ENCODE peak calls at places on chromosomes 1 and 21, in seven cellular contexts. One of them, this sample, is unnamed.

GRCh38 chr21:29135481-29135880 is 5.0 kb downstream of the MAP3K7CL start:
- DNase-seq in lower leg skin: no peak
- DNase-seq in progenitor cell of endocrine pancreas: no peak
- DNase-seq in body of pancreas: no peak
- DNase-seq in foreskin fibroblast: no peak
- DNase-seq in astrocyte of the spinal cord: no peak
- DNase-seq in nephron progenitor cell: no peak
- DNase-seq in this sample: no peak

GRCh38 chr1:29259802-29260441 is 23.6 kb downstream of the PTPRU start:
- DNase-seq in progenitor cell of endocrine pancreas: no peak
- DNase-seq in body of pancreas: peak
- DNase-seq in foreskin fibroblast: peak
- DNase-seq in astrocyte of the spinal cord: peak
- DNase-seq in nephron progenitor cell: peak
- DNase-seq in lower leg skin: no peak
- DNase-seq in this sample: peak

GRCh38 chr1:23793018-23793781 is 2.3 kb downstream of the LYPLA2 start:
- DNase-seq in body of pancreas: peak
- DNase-seq in astrocyte of the spinal cord: peak
- DNase-seq in nephron progenitor cell: peak
- DNase-seq in foreskin fibroblast: no peak
- DNase-seq in lower leg skin: no peak
- DNase-seq in progenitor cell of endocrine pancreas: no peak
- DNase-seq in this sample: no peak

GRCh38 chr1:100851726-100852125 is 42.9 kb downstream of the EXTL2 start:
- DNase-seq in nephron progenitor cell: no peak
- DNase-seq in foreskin fibroblast: no peak
- DNase-seq in body of pancreas: no peak
- DNase-seq in progenitor cell of endocrine pancreas: no peak
- DNase-seq in lower leg skin: no peak
- DNase-seq in astrocyte of the spinal cord: peak
- DNase-seq in this sample: no peak

GRCh38 chr1:70509996-70510876 is 99.2 kb downstream of the CTH start:
- DNase-seq in body of pancreas: peak
- DNase-seq in foreskin fibroblast: peak
- DNase-seq in lower leg skin: no peak
- DNase-seq in astrocyte of the spinal cord: peak
- DNase-seq in progenitor cell of endocrine pancreas: no peak
- DNase-seq in nephron progenitor cell: no peak
- DNase-seq in this sample: no peak

GRCh38 chr1:228095938-228096337 is 7.2 kb downstream of the C1orf35 start:
- DNase-seq in body of pancreas: no peak
- DNase-seq in foreskin fibroblast: no peak
- DNase-seq in lower leg skin: peak
- DNase-seq in progenitor cell of endocrine pancreas: no peak
- DNase-seq in astrocyte of the spinal cord: no peak
- DNase-seq in nephron progenitor cell: no peak
- DNase-seq in this sample: no peak

GRCh38 chr1:16342331-16343062 is 9.8 kb downstream of the FBXO42 start:
- DNase-seq in lower leg skin: peak
- DNase-seq in progenitor cell of endocrine pancreas: no peak
- DNase-seq in body of pancreas: no peak
- DNase-seq in foreskin fibroblast: no peak
- DNase-seq in nephron progenitor cell: no peak
- DNase-seq in astrocyte of the spinal cord: no peak
- DNase-seq in this sample: no peak

GRCh38 chr1:167431909-167432650 is 86.2 kb downstream of the CD247 start:
- DNase-seq in nephron progenitor cell: no peak
- DNase-seq in astrocyte of the spinal cord: no peak
- DNase-seq in foreskin fibroblast: no peak
- DNase-seq in progenitor cell of endocrine pancreas: no peak
- DNase-seq in body of pancreas: no peak
- DNase-seq in lower leg skin: peak
- DNase-seq in this sample: no peak

GRCh38 chr1:48687271-48688045 is 89.2 kb downstream of the BEND5 start:
- DNase-seq in foreskin fibroblast: no peak
- DNase-seq in body of pancreas: no peak
- DNase-seq in lower leg skin: peak
- DNase-seq in nephron progenitor cell: peak
- DNase-seq in astrocyte of the spinal cord: peak
- DNase-seq in progenitor cell of endocrine pancreas: no peak
- DNase-seq in this sample: no peak

GRCh38 chr21:37130971-37131370 is 57.9 kb downstream of the TTC3 start:
- DNase-seq in foreskin fibroblast: no peak
- DNase-seq in lower leg skin: no peak
- DNase-seq in astrocyte of the spinal cord: no peak
- DNase-seq in progenitor cell of endocrine pancreas: no peak
- DNase-seq in body of pancreas: no peak
- DNase-seq in nephron progenitor cell: no peak
- DNase-seq in this sample: no peak

GRCh38 chr1:230854423-230854822 is 13.9 kb downstream of the C1orf198 start:
- DNase-seq in nephron progenitor cell: no peak
- DNase-seq in body of pancreas: no peak
- DNase-seq in progenitor cell of endocrine pancreas: no peak
- DNase-seq in foreskin fibroblast: no peak
- DNase-seq in lower leg skin: no peak
- DNase-seq in astrocyte of the spinal cord: no peak
- DNase-seq in this sample: no peak

DNA sequence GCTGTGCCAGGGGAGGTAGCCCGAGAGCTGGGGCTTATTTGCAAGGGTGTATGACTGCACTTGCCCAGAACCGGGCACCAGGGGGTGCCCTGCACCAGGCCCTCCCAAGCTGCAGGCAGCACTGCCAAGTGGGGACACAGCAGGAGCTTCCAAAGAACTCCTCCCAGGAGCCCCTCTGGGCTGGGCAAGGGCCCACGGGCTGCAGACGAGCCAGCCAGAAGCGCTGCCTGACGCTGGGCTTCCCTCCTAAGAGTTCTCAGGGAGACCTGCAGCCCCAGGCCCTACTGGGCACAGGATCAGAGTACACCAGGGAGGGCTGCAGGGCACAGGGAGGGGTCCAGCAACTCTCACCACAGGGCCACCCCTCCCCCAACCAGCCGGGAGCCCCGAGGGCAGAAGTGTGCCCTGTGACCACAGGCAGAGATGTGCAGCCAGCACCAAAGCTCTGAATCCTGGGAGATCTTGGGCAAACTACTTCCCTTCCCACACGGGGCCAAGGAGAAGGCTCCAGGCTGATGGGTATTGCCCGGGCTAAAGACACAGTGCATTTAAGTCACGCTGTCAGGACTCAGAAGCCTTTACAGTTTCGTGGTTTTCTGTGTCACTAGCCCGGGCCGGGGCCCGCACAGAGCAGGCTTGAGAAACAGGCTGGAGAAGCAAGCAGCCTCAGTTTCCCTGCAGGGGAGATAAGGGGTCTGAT is 63.4 kb downstream of the KCNAB2 start:
- DNase-seq in nephron progenitor cell: peak
- DNase-seq in body of pancreas: no peak
- DNase-seq in lower leg skin: no peak
- DNase-seq in progenitor cell of endocrine pancreas: no peak
- DNase-seq in astrocyte of the spinal cord: peak
- DNase-seq in foreskin fibroblast: peak
- DNase-seq in this sample: peak
- TF ChIP-seq CTCF in nephron progenitor cell: no peak
- TF ChIP-seq CTCF in body of pancreas: no peak
- TF ChIP-seq CTCF in lower leg skin: no peak
- TF ChIP-seq CTCF in progenitor cell of endocrine pancreas: peak
- TF ChIP-seq CTCF in astrocyte of the spinal cord: peak
- TF ChIP-seq CTCF in foreskin fibroblast: peak
- TF ChIP-seq CTCF in this sample: no peak

DNA sequence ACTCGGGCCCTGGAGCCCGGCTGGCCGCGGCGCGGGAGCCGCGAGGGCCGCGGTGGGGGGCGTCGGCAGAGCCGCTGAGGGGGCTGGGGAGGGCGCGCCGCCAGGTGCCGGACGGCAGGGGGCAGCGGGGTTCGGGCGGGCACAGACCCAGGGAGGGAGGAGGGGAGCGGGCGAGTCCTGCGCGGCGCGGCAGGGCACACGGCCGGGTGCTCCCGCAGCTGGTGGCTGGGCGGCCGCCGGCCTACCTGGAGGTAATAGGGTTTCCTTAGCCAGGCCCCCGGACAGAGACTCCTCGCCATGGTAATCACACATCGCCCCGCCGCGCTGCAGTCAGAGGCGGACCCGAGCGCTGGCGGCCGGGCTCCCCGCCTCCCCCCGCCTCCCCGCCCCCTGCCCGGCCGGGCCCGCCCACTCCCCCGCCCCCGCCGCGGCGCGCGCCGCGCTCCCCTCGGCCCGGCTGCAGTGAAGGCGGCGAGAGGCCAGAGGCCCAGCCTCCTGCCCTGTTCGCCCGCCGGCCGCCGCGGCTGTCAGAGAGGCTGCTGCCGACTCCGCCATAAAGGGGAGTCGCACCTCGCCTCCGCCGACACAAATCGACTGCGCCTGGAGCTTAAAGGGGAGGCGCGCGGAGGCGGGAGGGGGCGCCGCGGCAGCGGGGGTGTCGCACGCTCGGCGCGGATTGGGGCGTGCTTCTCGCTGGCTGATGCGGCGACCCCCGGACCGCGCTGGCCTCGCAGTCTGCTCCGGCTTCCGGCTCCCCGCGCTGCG is at the start of gene DIPK1A:
- DNase-seq in body of pancreas: peak
- DNase-seq in astrocyte of the spinal cord: peak
- DNase-seq in nephron progenitor cell: peak
- DNase-seq in lower leg skin: peak
- DNase-seq in foreskin fibroblast: peak
- DNase-seq in progenitor cell of endocrine pancreas: peak
- DNase-seq in this sample: peak
- TF ChIP-seq CTCF in body of pancreas: no peak
- TF ChIP-seq CTCF in astrocyte of the spinal cord: no peak
- TF ChIP-seq CTCF in nephron progenitor cell: no peak
- TF ChIP-seq CTCF in lower leg skin: no peak
- TF ChIP-seq CTCF in foreskin fibroblast: no peak
- TF ChIP-seq CTCF in progenitor cell of endocrine pancreas: peak
- TF ChIP-seq CTCF in this sample: peak

DNA sequence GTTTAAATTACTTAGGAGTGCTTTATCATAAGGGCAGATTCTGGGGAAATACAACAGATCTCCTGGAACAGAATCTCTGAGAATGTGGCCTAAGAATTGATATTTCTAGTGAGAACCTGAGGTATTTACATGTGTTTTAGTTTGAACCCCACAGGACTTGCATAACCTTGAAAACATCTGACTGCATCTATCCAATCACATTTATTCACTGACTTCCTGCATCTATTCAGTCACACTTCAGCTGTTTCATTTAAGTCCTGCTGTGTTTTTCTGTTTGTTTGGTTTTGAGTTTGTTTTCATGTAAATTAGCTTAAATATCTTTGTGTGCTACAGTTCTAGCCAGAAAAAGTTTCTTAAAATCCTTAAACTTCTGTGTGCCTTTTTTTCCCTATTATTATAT is 1260.7 kb downstream of the PLA2G4A start:
- DNase-seq in progenitor cell of endocrine pancreas: no peak
- DNase-seq in body of pancreas: no peak
- DNase-seq in astrocyte of the spinal cord: no peak
- DNase-seq in nephron progenitor cell: no peak
- DNase-seq in lower leg skin: no peak
- DNase-seq in foreskin fibroblast: peak
- DNase-seq in this sample: no peak
- TF ChIP-seq CTCF in progenitor cell of endocrine pancreas: no peak
- TF ChIP-seq CTCF in body of pancreas: no peak
- TF ChIP-seq CTCF in astrocyte of the spinal cord: no peak
- TF ChIP-seq CTCF in nephron progenitor cell: no peak
- TF ChIP-seq CTCF in lower leg skin: no peak
- TF ChIP-seq CTCF in foreskin fibroblast: no peak
- TF ChIP-seq CTCF in this sample: no peak

GRCh38 chr1:42830631-42831030 is 13.4 kb upstream of the SVBP start:
- DNase-seq in body of pancreas: no peak
- DNase-seq in astrocyte of the spinal cord: no peak
- DNase-seq in lower leg skin: no peak
- DNase-seq in nephron progenitor cell: no peak
- DNase-seq in foreskin fibroblast: no peak
- DNase-seq in progenitor cell of endocrine pancreas: no peak
- DNase-seq in this sample: no peak
- TF ChIP-seq CTCF in body of pancreas: no peak
- TF ChIP-seq CTCF in astrocyte of the spinal cord: no peak
- TF ChIP-seq CTCF in lower leg skin: no peak
- TF ChIP-seq CTCF in nephron progenitor cell: no peak
- TF ChIP-seq CTCF in foreskin fibroblast: no peak
- TF ChIP-seq CTCF in progenitor cell of endocrine pancreas: no peak
- TF ChIP-seq CTCF in this sample: no peak

GRCh38 chr1:161749509-161750407 is at the start of gene DUSP12:
- DNase-seq in astrocyte of the spinal cord: peak
- DNase-seq in body of pancreas: peak
- DNase-seq in lower leg skin: peak
- DNase-seq in progenitor cell of endocrine pancreas: peak
- DNase-seq in foreskin fibroblast: peak
- DNase-seq in nephron progenitor cell: peak
- DNase-seq in this sample: peak
- TF ChIP-seq CTCF in astrocyte of the spinal cord: peak
- TF ChIP-seq CTCF in body of pancreas: no peak
- TF ChIP-seq CTCF in lower leg skin: no peak
- TF ChIP-seq CTCF in progenitor cell of endocrine pancreas: no peak
- TF ChIP-seq CTCF in foreskin fibroblast: no peak
- TF ChIP-seq CTCF in nephron progenitor cell: no peak
- TF ChIP-seq CTCF in this sample: no peak

GRCh38 chr1:205067031-205067430 is 17.2 kb downstream of the TMEM81 start:
- DNase-seq in nephron progenitor cell: no peak
- DNase-seq in body of pancreas: no peak
- DNase-seq in lower leg skin: peak
- DNase-seq in astrocyte of the spinal cord: no peak
- DNase-seq in progenitor cell of endocrine pancreas: no peak
- DNase-seq in foreskin fibroblast: no peak
- DNase-seq in this sample: no peak

GRCh38 chr1:205065666-205066065 is 18.6 kb downstream of the TMEM81 start:
- DNase-seq in foreskin fibroblast: no peak
- DNase-seq in progenitor cell of endocrine pancreas: no peak
- DNase-seq in body of pancreas: no peak
- DNase-seq in lower leg skin: peak
- DNase-seq in nephron progenitor cell: no peak
- DNase-seq in astrocyte of the spinal cord: no peak
- DNase-seq in this sample: no peak

GRCh38 chr1:205064741-205065316 is 19.4 kb downstream of the TMEM81 start:
- DNase-seq in foreskin fibroblast: no peak
- DNase-seq in astrocyte of the spinal cord: no peak
- DNase-seq in body of pancreas: no peak
- DNase-seq in nephron progenitor cell: no peak
- DNase-seq in progenitor cell of endocrine pancreas: no peak
- DNase-seq in lower leg skin: peak
- DNase-seq in this sample: no peak

GRCh38 chr1:205068001-205068400 is 16.3 kb downstream of the TMEM81 start:
- DNase-seq in body of pancreas: no peak
- DNase-seq in astrocyte of the spinal cord: no peak
- DNase-seq in progenitor cell of endocrine pancreas: no peak
- DNase-seq in nephron progenitor cell: no peak
- DNase-seq in foreskin fibroblast: no peak
- DNase-seq in lower leg skin: peak
- DNase-seq in this sample: no peak

GRCh38 chr1:205066221-205066818 is 17.9 kb downstream of the TMEM81 start:
- DNase-seq in body of pancreas: no peak
- DNase-seq in astrocyte of the spinal cord: no peak
- DNase-seq in progenitor cell of endocrine pancreas: no peak
- DNase-seq in nephron progenitor cell: no peak
- DNase-seq in foreskin fibroblast: no peak
- DNase-seq in lower leg skin: peak
- DNase-seq in this sample: no peak
- TF ChIP-seq CTCF in body of pancreas: no peak
- TF ChIP-seq CTCF in astrocyte of the spinal cord: no peak
- TF ChIP-seq CTCF in progenitor cell of endocrine pancreas: no peak
- TF ChIP-seq CTCF in nephron progenitor cell: no peak
- TF ChIP-seq CTCF in foreskin fibroblast: no peak
- TF ChIP-seq CTCF in lower leg skin: no peak
- TF ChIP-seq CTCF in this sample: no peak

GRCh38 chr1:113811888-113812660 is at the start of gene RSBN1:
- DNase-seq in nephron progenitor cell: peak
- DNase-seq in body of pancreas: peak
- DNase-seq in progenitor cell of endocrine pancreas: peak
- DNase-seq in foreskin fibroblast: peak
- DNase-seq in lower leg skin: peak
- DNase-seq in astrocyte of the spinal cord: peak
- DNase-seq in this sample: peak
- TF ChIP-seq CTCF in nephron progenitor cell: no peak
- TF ChIP-seq CTCF in body of pancreas: no peak
- TF ChIP-seq CTCF in progenitor cell of endocrine pancreas: peak
- TF ChIP-seq CTCF in foreskin fibroblast: no peak
- TF ChIP-seq CTCF in lower leg skin: no peak
- TF ChIP-seq CTCF in astrocyte of the spinal cord: no peak
- TF ChIP-seq CTCF in this sample: no peak

This sample was measured in glutamatergic neuron.